ENCODE peak calls at places on chromosomes 6 and 20, in eight cellular contexts. U is A549; Z is RPMI8226; H is NAMALWA; B is T-helper 9 cell; D is stimulated activated CD4-positive, alpha-beta T cell treated with anti-CD3 and anti-CD28 coated beads, Interleukin-12 subunit alpha, Interleukin-12 subunit beta, amount 100 ng/mL, for 4 hours; V is heart right ventricle; A is activated CD4-positive, alpha-beta T cell treated with anti-CD3 and anti-CD28 coated beads, Interleukin-2, amount 50 U/mL, for 4 hours. X is an unnamed sample.

GRCh38 chr6:37433657-37434271 is 743 bp downstream of the CMTR1 start:
- DNase-seq in V (no peak), D (peak; percentile 38), U (peak; percentile 9), Z (peak; percentile 45), H (peak; percentile 64), A (peak; percentile 17), B (peak; percentile 17), X (no peak)

GRCh38 chr6:30646450-30647038 is 389 bp upstream of the C6orf136 start:
- DNase-seq in D (peak; percentile 90), H (no peak), A (peak; percentile 90), V (peak; percentile 94), Z (peak; percentile 34), B (peak; percentile 88), U (no peak), X (no peak)

GRCh38 chr20:58088105-58088504 is 140.3 kb downstream of the ANKRD60 start:
- DNase-seq in A (no peak), Z (no peak), V (no peak), U (no peak), D (no peak), H (no peak), B (no peak), X (no peak)

GRCh38 chr20:63163596-63164560 is 52.1 kb downstream of the YTHDF1 start:
- DNase-seq in B (no peak), Z (no peak), D (no peak), U (no peak), H (no peak), V (peak; percentile 2), A (no peak), X (no peak)

GRCh38 chr20:53736757-53737403 is 143.2 kb upstream of the ZNF217 start:
- DNase-seq in V (no peak), D (no peak), Z (peak; percentile 36), H (no peak), A (no peak), U (no peak), B (no peak), X (peak; percentile 58)

GRCh38 chr20:63640086-63640485 is 13.1 kb downstream of the STMN3 start:
- DNase-seq in A (no peak), H (no peak), D (no peak), U (no peak), Z (no peak), B (no peak), V (no peak), X (no peak)

GRCh38 chr20:38067717-38068365 is 34.3 kb downstream of the RPRD1B start:
- DNase-seq in V (no peak), H (no peak), Z (no peak), A (no peak), U (no peak), D (no peak), B (no peak), X (no peak)

GRCh38 chr6:17938885-17939284 is 48.5 kb downstream of the KIF13A start:
- DNase-seq in Z (no peak), U (no peak), D (no peak), A (no peak), B (no peak), H (no peak), V (no peak), X (no peak)

GRCh38 chr6:135922746-135923145 is 71.2 kb downstream of the PDE7B start:
- DNase-seq in U (no peak), H (no peak), Z (no peak), V (peak; percentile 66), D (no peak), A (no peak), B (no peak), X (no peak)

GRCh38 chr6:106477158-106477557 is 116.6 kb downstream of the CRYBG1 start:
- DNase-seq in Z (no peak), A (no peak), H (no peak), D (no peak), B (no peak), V (no peak), U (no peak), X (no peak)

GRCh38 chr6:26103770-26104456 is 16.7 kb downstream of the HFE start:
- DNase-seq in Z (peak; percentile 94), D (peak; percentile 75), V (peak; percentile 83), U (peak; percentile 93), H (peak; percentile 96), B (peak; percentile 82), A (peak; percentile 84), X (peak; percentile 93)

GRCh38 chr20:44072381-44072780 is 114.6 kb downstream of the JPH2 start:
- DNase-seq in A (no peak), V (no peak), U (no peak), D (no peak), B (no peak), H (no peak), Z (no peak), X (no peak)

GRCh38 chr6:97591955-97592354 is 308.9 kb upstream of the MMS22L start:
- DNase-seq in B (no peak), Z (no peak), D (no peak), A (no peak), V (no peak), U (no peak), H (no peak), X (no peak)